ENCODE peak calls at places on chromosomes 6 and 20, in six cellular contexts. Z, T, P, A, Q and E are unnamed samples.

GRCh38 chr6:17013701-17014100 is 88.1 kb upstream of the STMND1 start:
- DNase-seq in Z (no peak), T (peak), P (no peak), A (no peak), Q (no peak), E (peak)

GRCh38 chr6:131379951-131380350 is 193.1 kb upstream of the ARG1 start:
- DNase-seq in Z (no peak), T (peak), P (no peak), A (no peak), Q (no peak), E (peak)

GRCh38 chr6:142537612-142538478 is 236.0 kb downstream of the ADGRG6 start:
- DNase-seq in Z (no peak), T (peak), P (peak), A (no peak), Q (no peak), E (peak)

GRCh38 chr6:127342296-127342945 is 988 bp downstream of the ECHDC1 start:
- DNase-seq in Z (no peak), T (peak), P (peak), A (no peak), Q (peak), E (no peak)

GRCh38 chr6:113596907-113597583 is 260.1 kb upstream of the MARCKS start:
- DNase-seq in Z (peak), T (no peak), P (no peak), A (no peak), Q (no peak), E (peak)

GRCh38 chr6:161918154-161918553 is 644.3 kb upstream of the AGPAT4 start:
- DNase-seq in Z (no peak), T (no peak), P (no peak), A (no peak), Q (no peak), E (peak)

GRCh38 chr6:52286798-52287432 is 2.4 kb upstream of the MCM3 start:
- DNase-seq in Z (peak), T (peak), P (peak), A (peak), Q (peak), E (peak)

GRCh38 chr6:168452685-168453377 is 11.8 kb downstream of the SMOC2 start:
- DNase-seq in Z (peak), T (no peak), P (no peak), A (no peak), Q (no peak), E (no peak)

GRCh38 chr20:2713285-2713684 is 20.7 kb downstream of the EBF4 start:
- DNase-seq in Z (no peak), T (no peak), P (peak), A (no peak), Q (no peak), E (no peak)

GRCh38 chr6:168616807-168617756 is 176.1 kb downstream of the SMOC2 start:
- DNase-seq in Z (peak), T (no peak), P (no peak), A (no peak), Q (peak), E (no peak)

GRCh38 chr6:170450946-170451761 is 102.0 kb downstream of the PSMB1 start:
- DNase-seq in Z (no peak), T (no peak), P (no peak), A (no peak), Q (no peak), E (no peak)

GRCh38 chr6:41545174-41545702 is 943 bp upstream of the FOXP4 start:
- DNase-seq in Z (no peak), T (no peak), P (peak), A (no peak), Q (no peak), E (no peak)

GRCh38 chr6:65149841-65150240 is 557.2 kb downstream of the EYS start:
- DNase-seq in Z (no peak), T (no peak), P (no peak), A (no peak), Q (no peak), E (no peak)

GRCh38 chr20:44142416-44142815 is 44.6 kb downstream of the JPH2 start:
- DNase-seq in Z (peak), T (no peak), P (no peak), A (no peak), Q (no peak), E (peak)

GRCh38 chr20:366042-366718 is 14.4 kb upstream of the TRIB3 start:
- DNase-seq in Z (no peak), T (no peak), P (no peak), A (no peak), Q (peak), E (no peak)

GRCh38 chr6:14747881-14748520 is 497.9 kb upstream of the JARID2 start:
- DNase-seq in Z (no peak), T (no peak), P (no peak), A (no peak), Q (no peak), E (no peak)

GRCh38 chr20:60895363-60896079 is 356.5 kb upstream of the CDH4 start:
- DNase-seq in Z (no peak), T (no peak), P (no peak), A (no peak), Q (no peak), E (no peak)

GRCh38 chr20:50038574-50038991 is 55.8 kb downstream of the SNAI1 start:
- DNase-seq in Z (no peak), T (no peak), P (no peak), A (no peak), Q (peak), E (no peak)

GRCh38 chr20:48292806-48293205 is 507.5 kb upstream of the SULF2 start:
- DNase-seq in Z (no peak), T (no peak), P (no peak), A (no peak), Q (no peak), E (no peak)

GRCh38 chr6:31769684-31770371 is 7.3 kb downstream of the VWA7 start:
- DNase-seq in Z (peak), T (peak), P (peak), A (peak), Q (peak), E (peak)
- TF ChIP-seq CTCF in Z (peak), T (peak), P (peak), A (peak), Q (peak), E (peak)

DNA sequence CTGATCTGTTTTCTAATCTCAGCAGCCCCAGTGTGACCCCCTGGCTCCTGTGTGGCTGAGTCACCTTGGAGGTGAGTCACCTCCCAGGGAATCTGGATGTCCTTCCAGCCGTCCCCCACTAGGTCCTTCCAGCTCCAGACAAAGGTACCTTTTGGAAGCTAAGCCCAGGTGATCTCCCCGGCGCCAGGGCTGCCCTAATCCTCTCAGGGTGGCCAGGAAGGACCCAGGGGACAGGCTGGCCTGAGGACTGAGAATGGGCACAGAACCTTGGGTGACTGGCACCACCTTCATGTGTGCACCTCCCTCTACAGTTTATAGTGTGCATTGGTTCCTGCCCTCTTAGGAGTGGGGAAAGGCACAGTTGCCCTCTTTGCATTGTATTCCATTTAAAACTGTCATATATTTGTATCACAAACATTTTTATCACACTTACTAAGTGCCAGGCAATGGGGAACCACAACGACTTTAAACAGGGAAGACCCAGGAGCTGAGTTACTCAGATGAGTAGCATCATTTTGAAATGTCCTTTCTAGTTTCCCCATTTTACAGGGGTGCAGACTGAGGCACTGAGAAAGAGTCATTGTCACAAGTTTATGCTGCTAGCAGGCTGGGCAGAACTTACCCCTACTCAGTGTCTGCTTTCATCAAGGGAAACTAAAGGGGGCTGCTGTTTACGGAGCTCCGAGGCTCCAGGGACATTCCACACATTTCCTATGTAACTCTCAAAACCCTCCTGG is 2.6 kb upstream of the BPIFB4 start:
- DNase-seq in Z (no peak), T (no peak), P (peak), A (no peak), Q (peak), E (no peak)
- TF ChIP-seq CTCF in Z (no peak), T (peak), P (peak), A (peak), Q (peak), E (no peak)

DNA sequence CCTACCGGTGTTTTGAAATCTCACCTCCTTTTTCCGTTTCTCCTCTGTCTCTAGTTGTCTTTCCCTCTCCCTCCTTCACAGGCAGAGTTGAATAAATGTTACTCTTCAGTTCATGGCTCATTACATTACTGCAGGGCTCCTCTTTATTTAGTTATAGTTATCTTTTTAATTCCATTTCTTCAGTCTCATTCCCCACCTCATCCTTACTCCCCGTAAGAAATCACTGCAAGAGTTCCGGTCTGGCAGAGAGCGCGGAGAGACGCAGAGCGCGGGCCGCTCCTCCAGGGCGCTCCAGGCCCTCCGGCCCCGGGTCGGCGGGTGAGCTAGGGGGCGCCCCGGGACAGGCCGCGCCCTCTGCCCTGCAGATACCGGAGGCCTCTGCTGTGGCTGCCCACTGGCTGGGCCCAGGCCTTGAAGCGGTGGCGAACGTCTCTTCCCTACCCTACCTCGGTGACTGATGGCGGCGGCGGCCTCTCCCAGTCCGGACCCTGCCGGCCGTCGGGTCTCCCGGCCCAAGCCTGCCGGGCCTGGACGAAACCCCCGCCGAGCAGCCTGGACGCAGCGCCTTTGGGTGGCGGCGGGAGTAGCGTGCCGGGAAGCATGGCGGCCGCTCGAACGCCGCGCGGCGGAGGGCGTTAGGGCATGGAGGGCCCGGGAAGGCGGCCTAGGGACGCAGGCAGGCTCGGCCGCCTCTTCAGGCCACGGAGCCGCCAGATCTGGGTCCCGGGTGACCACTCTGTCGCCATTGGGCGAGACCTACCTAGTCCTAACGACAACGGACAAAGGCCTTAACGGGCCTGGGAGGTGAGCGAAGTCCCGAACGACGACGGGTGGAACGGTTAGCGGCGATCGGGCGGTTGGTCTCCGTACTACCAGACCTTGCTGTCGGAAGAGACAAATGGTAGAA is 16.4 kb upstream of the HMGN4 start:
- DNase-seq in Z (peak), T (peak), P (peak), A (peak), Q (peak), E (peak)
- TF ChIP-seq CTCF in Z (peak), T (peak), P (peak), A (peak), Q (peak), E (peak)

DNA sequence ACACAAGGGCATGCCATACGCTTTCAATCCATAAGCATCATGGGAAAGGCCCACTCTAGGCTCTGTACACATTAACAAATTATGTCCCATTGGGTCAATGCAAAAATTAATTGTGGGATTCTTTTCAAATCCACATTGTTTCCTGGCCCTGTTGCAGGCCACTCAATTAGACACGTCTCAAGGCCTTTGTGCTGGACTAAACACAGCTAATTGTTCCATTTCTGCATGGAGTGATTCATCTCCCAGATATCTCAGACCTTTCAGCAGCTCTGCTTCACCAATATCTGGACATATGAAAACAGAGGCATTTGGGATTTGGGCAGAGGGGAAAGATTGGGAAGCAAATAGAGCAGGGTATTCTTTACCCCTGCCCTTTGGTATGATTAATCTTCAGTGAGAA is 547.7 kb downstream of the HAO1 start:
- DNase-seq in Z (no peak), T (no peak), P (no peak), A (no peak), Q (no peak), E (peak)
- TF ChIP-seq CTCF in Z (no peak), T (no peak), P (no peak), A (no peak), Q (no peak), E (no peak)

DNA sequence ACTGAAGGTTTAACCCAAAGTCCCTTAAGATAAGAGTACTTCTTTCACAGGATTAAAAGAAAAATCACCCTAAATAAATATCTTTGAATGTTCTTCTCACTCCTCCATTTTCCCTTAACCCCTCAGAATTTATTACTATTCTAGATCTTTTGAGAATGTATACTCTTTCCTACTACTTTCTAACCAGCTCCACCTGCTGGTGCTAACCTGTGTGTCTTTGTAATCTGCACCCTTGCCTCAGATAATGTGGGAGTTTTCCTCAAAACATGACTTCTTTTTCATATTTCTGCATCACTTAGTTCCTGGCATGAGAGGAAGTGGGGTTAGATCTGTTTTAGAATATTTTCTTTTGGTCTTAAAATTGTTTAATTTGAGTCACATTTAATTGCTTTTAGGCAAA is 394.2 kb downstream of the BMP2 start:
- DNase-seq in Z (no peak), T (no peak), P (peak), A (no peak), Q (peak), E (no peak)
- TF ChIP-seq CTCF in Z (peak), T (no peak), P (peak), A (no peak), Q (no peak), E (peak)

GRCh38 chr6:166772518-166772917 is 145.5 kb upstream of the RPS6KA2 start:
- DNase-seq in Z (no peak), T (no peak), P (no peak), A (no peak), Q (peak), E (no peak)
- TF ChIP-seq CTCF in Z (no peak), T (peak), P (peak), A (no peak), Q (no peak), E (no peak)

GRCh38 chr6:152952866-152953509 is 29.9 kb downstream of the FBXO5 start:
- DNase-seq in Z (no peak), T (peak), P (peak), A (no peak), Q (no peak), E (peak)
- TF ChIP-seq CTCF in Z (peak), T (peak), P (peak), A (peak), Q (peak), E (peak)

GRCh38 chr6:7161845-7162244 is 54.1 kb downstream of the RREB1 start:
- DNase-seq in Z (no peak), T (no peak), P (no peak), A (no peak), Q (no peak), E (no peak)
- TF ChIP-seq CTCF in Z (no peak), T (no peak), P (no peak), A (no peak), Q (no peak), E (no peak)

DNA sequence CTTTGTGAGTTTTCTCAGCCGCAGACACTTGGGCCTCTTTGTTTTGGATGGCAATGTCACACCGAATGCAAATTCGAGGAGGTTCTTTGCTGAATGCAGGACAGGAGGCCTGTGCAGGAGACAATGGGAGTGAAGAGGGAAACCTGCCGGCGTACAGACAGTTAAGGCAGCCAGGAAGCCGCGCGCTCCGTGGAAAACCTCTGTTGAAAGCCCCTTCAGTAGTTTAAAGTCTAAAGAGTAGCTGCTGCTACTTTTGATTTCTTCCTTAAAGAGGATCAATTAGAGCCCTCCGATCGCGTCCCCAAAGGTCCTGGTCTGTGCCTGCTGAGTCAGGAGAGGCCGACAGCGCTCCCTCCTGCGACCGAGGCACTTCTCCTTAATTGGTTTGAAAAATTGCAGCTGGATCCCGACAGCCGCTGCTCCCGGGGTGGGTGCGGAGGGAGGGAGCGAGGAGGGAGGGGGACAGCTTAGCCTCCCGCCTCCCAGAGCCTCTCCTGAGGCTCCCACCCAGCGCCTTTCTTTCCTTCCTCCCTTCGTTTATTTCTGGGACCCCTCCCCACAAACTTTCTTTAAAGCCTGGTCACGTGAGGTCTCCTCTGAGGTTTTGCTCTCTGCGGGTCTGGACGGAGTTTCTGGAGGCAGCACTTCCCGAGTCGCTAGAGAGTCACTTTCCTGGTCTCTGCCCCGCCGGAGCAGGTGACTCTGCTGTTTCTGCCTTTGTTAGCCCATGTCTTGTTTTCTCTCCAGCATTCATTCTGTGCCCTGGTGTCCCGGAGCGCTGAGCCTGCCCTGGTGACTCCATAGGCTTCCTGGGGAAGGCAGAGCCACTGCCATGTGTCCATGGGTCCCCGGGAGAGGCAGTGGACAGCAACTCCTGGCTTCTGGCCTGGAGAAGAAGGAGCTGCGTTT is 22.3 kb upstream of the RPP40 start:
- DNase-seq in Z (peak), T (peak), P (peak), A (peak), Q (peak), E (no peak)
- TF ChIP-seq CTCF in Z (peak), T (no peak), P (peak), A (no peak), Q (no peak), E (peak)

DNA sequence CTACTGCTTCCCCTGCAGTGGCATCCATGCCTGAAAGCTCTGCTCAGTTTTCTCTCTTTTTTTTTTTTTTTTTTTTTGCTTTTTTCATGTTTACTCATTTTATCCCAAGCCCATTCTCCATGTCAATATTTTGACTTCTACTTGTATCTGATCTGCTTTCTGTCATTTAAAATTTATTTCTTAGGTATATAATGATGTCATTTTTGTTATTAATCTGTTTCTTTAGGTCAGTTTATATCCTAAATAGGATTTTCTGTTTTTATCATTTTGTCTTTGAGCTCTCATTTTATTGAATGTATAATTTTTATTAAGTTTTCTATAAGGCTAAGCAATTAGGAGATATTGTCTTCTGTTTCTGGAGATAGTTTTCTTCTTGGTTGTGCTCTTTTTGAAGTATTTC is 138.5 kb upstream of the PMEPA1 start:
- DNase-seq in Z (no peak), T (no peak), P (no peak), A (no peak), Q (no peak), E (no peak)
- TF ChIP-seq CTCF in Z (no peak), T (no peak), P (no peak), A (no peak), Q (no peak), E (no peak)